ENCODE peak calls at places on chromosomes 16 and 17, in four cellular contexts. E is PC-3, L is MM.1S, H is breast epithelium. M is an unnamed sample. For H3K4me1, the result is how much of the 10 kb centered on the place peaks cover.

GRCh38 chr17:80443916-80444708 is 29.1 kb downstream of the ENDOV start:
- DNase-seq in E (no peak), L (no peak), H (no peak), M (no peak)

GRCh38 chr16:75621170-75621477 is 2.0 kb downstream of the ADAT1 start:
- DNase-seq in H (no peak), L (peak), E (peak), M (no peak)

GRCh38 chr16:15523939-15524338 is 89.6 kb downstream of the BMERB1 start:
- DNase-seq in H (no peak), L (no peak), E (no peak), M (peak)

GRCh38 chr17:226773-227580 is 45.5 kb upstream of the DOC2B start:
- DNase-seq in L (no peak), H (no peak), E (no peak), M (no peak)

GRCh38 chr17:66915204-66915611 is 49.3 kb upstream of the CACNG4 start:
- DNase-seq in L (no peak), E (peak), H (peak), M (no peak)

GRCh38 chr16:48244080-48244862 is at the start of gene LONP2:
- DNase-seq in E (peak), H (peak), L (peak), M (peak)

GRCh38 chr17:68341482-68341881 is 50.2 kb downstream of the ARSG start:
- DNase-seq in H (no peak), E (no peak), L (no peak), M (no peak)

GRCh38 chr16:75821117-75821516 is 94.8 kb upstream of the CPHXL start:
- DNase-seq in H (no peak), L (no peak), E (no peak), M (no peak)

GRCh38 chr16:50261707-50262235 is 4.6 kb upstream of the ADCY7 start:
- DNase-seq in E (no peak), H (no peak), L (no peak), M (no peak)

GRCh38 chr17:59418732-59419166 is 87.3 kb downstream of the YPEL2 start:
- DNase-seq in L (no peak), E (no peak), H (no peak), M (no peak)

GRCh38 chr16:53081686-53082407 is 27.1 kb downstream of the CHD9 start:
- DNase-seq in L (no peak), E (no peak), H (no peak), M (no peak)

GRCh38 chr17:28896884-28897768 is at the start of gene FLOT2:
- DNase-seq in H (no peak), E (peak), L (peak), M (peak)

GRCh38 chr16:70778901-70779309 is 22.1 kb downstream of the VAC14 start:
- DNase-seq in H (peak), E (peak), L (no peak), M (peak)

GRCh38 chr17:67449885-67450755 is 73.0 kb downstream of the PITPNC1 start:
- DNase-seq in E (no peak), L (no peak), H (no peak), M (no peak)

GRCh38 chr16:64641343-64641742 is 480.5 kb downstream of the CDH11 start:
- DNase-seq in L (no peak), E (no peak), H (no peak), M (no peak)

GRCh38 chr17:66348605-66349165 is 46.3 kb downstream of the PRKCA start:
- DNase-seq in E (peak), H (no peak), L (no peak), M (peak)

GRCh38 chr17:40552806-40553693 is 12.2 kb downstream of the CCR7 start:
- DNase-seq in H (no peak), L (no peak), E (no peak), M (no peak)

GRCh38 chr16:85220125-85220839 is 108.0 kb upstream of the CIBAR2 start:
- DNase-seq in E (peak), L (no peak), H (no peak), M (peak)

GRCh38 chr17:39722965-39723848 is 7.1 kb downstream of the MIEN1 start:
- DNase-seq in L (no peak), H (no peak), E (no peak), M (no peak)

DNA sequence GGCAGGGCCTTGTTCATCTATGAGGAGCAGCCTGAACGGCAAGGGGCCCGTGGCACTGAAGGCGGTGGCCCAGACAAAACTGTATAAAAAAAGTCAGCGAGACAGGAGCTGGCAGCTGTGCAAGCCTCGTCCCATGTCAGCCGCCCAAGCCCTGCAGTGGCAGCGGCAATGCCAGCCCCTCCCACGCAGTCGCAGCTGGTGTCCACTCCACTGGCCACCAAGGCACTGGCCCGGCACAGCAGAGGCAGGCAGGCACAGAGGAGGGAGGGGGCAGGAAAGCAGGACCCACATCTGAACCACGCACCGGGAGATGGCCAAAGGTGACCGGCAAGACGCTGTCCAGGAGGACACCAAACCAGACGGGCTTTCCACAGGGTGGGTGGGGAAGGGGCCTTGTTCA is 15.9 kb upstream of the C16orf95 start:
- DNase-seq in H (no peak), L (no peak), E (no peak), M (no peak)
- H3K27ac ChIP-seq in H (peak), L (no peak), E (no peak), M (peak)

DNA sequence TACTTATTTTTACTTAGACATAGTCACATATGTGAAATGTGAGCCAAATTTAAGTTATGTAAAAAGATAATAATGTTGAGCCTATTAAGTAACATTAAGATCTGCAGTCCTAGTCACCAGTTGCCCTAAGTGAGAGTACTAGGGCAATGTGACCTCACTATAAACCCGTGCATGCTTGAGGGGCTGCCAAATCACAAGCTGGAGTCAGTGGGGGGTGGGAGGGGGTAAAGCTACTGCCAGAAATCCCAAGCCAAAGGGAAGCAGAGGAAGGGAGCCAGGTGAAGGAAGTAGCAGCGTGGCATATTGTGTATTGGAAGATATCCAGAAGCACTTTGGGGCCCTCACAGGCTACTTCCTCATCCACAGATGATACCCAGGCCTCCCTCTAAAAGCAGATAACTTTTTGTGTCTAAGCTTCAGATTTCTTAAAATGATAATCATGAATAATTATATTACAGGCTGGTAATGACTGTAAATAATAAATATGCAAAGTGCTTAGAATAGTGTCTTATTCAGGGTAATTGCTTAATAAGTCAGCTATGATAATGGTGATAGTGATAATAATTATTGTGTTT is 134.1 kb downstream of the CA10 start:
- DNase-seq in L (no peak), H (no peak), E (no peak), M (no peak)
- H3K4me1 ChIP-seq in L (under half), H (under half), E (under half), M (under half)

GRCh38 chr16:27083861-27084261 is 17.1 kb downstream of the C16orf82 start:
- DNase-seq in E (no peak), H (peak), L (no peak), M (no peak)

GRCh38 chr16:27084296-27085065 is 17.8 kb downstream of the C16orf82 start:
- DNase-seq in E (no peak), H (peak), L (no peak), M (no peak)

GRCh38 chr16:27085182-27085581 is 18.5 kb downstream of the C16orf82 start:
- DNase-seq in L (no peak), E (no peak), H (peak), M (no peak)

DNA sequence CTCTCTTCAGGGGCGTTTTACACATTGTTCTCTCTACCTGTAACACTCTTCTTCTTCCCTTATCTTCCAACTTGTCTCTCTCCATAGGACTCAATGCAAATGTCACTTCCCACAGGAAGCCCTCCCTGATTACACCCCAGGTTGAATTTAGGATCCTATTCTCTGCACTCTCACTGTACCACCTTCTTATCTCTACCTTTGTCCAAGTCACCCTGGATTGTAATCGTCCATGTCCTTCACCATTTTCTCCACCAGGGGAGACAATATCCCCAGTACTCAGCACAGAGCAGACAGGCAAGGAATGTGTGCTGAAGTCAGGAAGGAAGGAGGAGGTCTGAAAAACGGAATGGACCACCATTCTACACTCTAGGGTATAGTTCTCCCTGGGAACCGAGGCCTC is 14.1 kb downstream of the C16orf82 start:
- DNase-seq in L (no peak), H (no peak), E (peak), M (no peak)
- TF ChIP-seq CTCF in L (no peak), H (no peak), E (peak), M (no peak)

GRCh38 chr16:86343733-86344585 is 166.4 kb upstream of the FOXF1 start:
- DNase-seq in E (no peak), H (no peak), L (no peak), M (no peak)
- H3K27ac ChIP-seq in E (no peak), H (no peak), L (no peak), M (no peak)

DNA sequence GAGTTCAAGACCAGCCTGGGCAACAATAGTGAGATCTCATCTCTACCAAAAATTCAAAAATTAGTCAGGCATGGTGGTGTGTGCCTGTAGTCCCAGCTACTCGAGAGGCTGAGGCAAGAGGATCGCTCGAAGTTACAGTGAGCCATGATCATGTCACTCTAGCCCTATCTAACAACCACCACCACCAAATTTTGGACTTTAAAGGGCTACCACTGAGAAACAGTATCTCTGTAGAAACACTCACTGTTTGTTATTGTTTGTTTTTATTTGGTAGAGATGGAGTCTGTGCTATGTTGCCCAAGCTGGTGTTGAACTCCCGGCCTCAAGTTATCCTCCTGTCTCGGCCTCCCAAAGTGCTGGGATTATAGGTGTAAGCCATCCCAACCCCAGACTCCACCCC is 1.3 kb upstream of the UBALD2 start:
- DNase-seq in E (no peak), L (no peak), H (no peak), M (no peak)
- H3K4me1 ChIP-seq in E (half or more), L (under half), H (under half), M (under half)

M was measured in gastrocnemius medialis.